ENCODE peak calls at places on chromosomes 2 and 18, in five cellular contexts. M, W, R, E and U are unnamed samples.
A peak's percentile ranks its signal among the peaks of the same experiment; 100 is the strongest.

GRCh38 chr2:96241227-96241626 is 24.6 kb downstream of the TMEM127 start:
- DNase-seq in E (no peak), R (no peak), W (peak; percentile 25), M (no peak), U (no peak)

GRCh38 chr2:71789556-71790219 is 336.3 kb downstream of the DYSF start:
- DNase-seq in W (no peak), M (no peak), E (no peak), R (no peak), U (no peak)

GRCh38 chr2:163338270-163338669 is 397.5 kb downstream of the FIGN start:
- DNase-seq in R (no peak), M (no peak), E (no peak), W (no peak), U (no peak)

GRCh38 chr2:232028631-232029030 is 67.1 kb downstream of the DIS3L2 start:
- DNase-seq in E (no peak), W (no peak), R (peak; percentile 54), M (peak; percentile 64), U (no peak)

GRCh38 chr2:140918426-140918825 is 1212.4 kb downstream of the LRP1B start:
- DNase-seq in E (no peak), R (no peak), W (no peak), M (no peak), U (no peak)

GRCh38 chr2:28088970-28089369 is 198.4 kb downstream of the BABAM2 start:
- DNase-seq in W (no peak), E (no peak), M (no peak), R (no peak), U (no peak)

GRCh38 chr2:23513245-23513880 is 128.4 kb downstream of the KLHL29 start:
- DNase-seq in E (no peak), W (no peak), M (no peak), R (no peak), U (no peak)

GRCh38 chr2:176479961-176480360 is 210.7 kb downstream of the MTX2 start:
- DNase-seq in R (no peak), M (no peak), W (no peak), E (no peak), U (no peak)

GRCh38 chr2:149808556-149808955 is 221.0 kb upstream of the MMADHC start:
- DNase-seq in E (no peak), M (no peak), W (no peak), R (no peak), U (no peak)

GRCh38 chr2:232455426-232456255 is at the start of gene ALPI:
- DNase-seq in W (no peak), E (no peak), R (no peak), M (no peak), U (no peak)

GRCh38 chr2:136178941-136179601 is 61.1 kb upstream of the CXCR4 start:
- DNase-seq in R (no peak), E (no peak), W (no peak), M (no peak), U (no peak)

GRCh38 chr18:30175061-30175574 is 867.4 kb downstream of the DSC3 start:
- DNase-seq in E (no peak), R (no peak), M (no peak), W (no peak), U (no peak)

GRCh38 chr18:57029761-57030160 is 117.1 kb upstream of the BOD1L2 start:
- DNase-seq in W (no peak), R (no peak), E (no peak), M (no peak), U (no peak)

GRCh38 chr2:172095146-172095904 is 7.4 kb downstream of the DLX2 start:
- DNase-seq in R (peak; percentile 28), M (no peak), E (no peak), W (peak; percentile 80), U (no peak)

GRCh38 chr2:57465967-57466366 is 580.6 kb upstream of the VRK2 start:
- DNase-seq in M (no peak), W (no peak), R (no peak), E (no peak), U (no peak)

GRCh38 chr2:27747827-27748352 is 23.6 kb upstream of the MRPL33 start:
- DNase-seq in M (no peak), R (no peak), E (no peak), W (no peak), U (no peak)

GRCh38 chr2:133765693-133766092 is 197.4 kb upstream of the NCKAP5 start:
- DNase-seq in M (peak; percentile 43), E (no peak), W (no peak), R (no peak), U (no peak)

GRCh38 chr2:149148195-149149006 is 109.9 kb downstream of the LYPD6B start:
- DNase-seq in E (no peak), M (no peak), W (no peak), R (no peak), U (no peak)

GRCh38 chr2:98329549-98329948 is 16.7 kb upstream of the CNGA3 start:
- DNase-seq in W (no peak), M (no peak), E (no peak), R (no peak), U (no peak)

GRCh38 chr2:177467646-177468045 is 75.1 kb downstream of the AGPS start:
- DNase-seq in R (no peak), E (no peak), W (no peak), M (no peak), U (no peak)

GRCh38 chr2:2698182-2699116 is 367.4 kb upstream of the MYT1L start:
- DNase-seq in R (no peak), M (no peak), W (peak; percentile 35), E (no peak), U (no peak)

GRCh38 chr2:33316314-33316713 is 160.1 kb upstream of the RASGRP3 start:
- DNase-seq in W (no peak), E (no peak), R (no peak), M (no peak), U (no peak)

GRCh38 chr2:161101406-161101805 is 58.8 kb upstream of the TANK start:
- DNase-seq in W (no peak), R (no peak), M (no peak), E (no peak), U (no peak)

GRCh38 chr2:43556256-43556655 is 39.6 kb downstream of the THADA start:
- DNase-seq in W (no peak), R (no peak), M (no peak), E (no peak), U (no peak)

GRCh38 chr2:176555781-176556180 is 286.5 kb downstream of the MTX2 start:
- DNase-seq in E (no peak), W (no peak), R (no peak), M (no peak), U (no peak)

GRCh38 chr2:68420254-68420910 is 46.7 kb downstream of the FBXO48 start:
- DNase-seq in E (no peak), W (no peak), R (no peak), M (no peak), U (no peak)

GRCh38 chr2:23574919-23575654 is 190.1 kb downstream of the KLHL29 start:
- DNase-seq in W (no peak), R (no peak), M (no peak), E (no peak), U (no peak)

GRCh38 chr2:139885921-139886498 is 1105.8 kb upstream of the NXPH2 start:
- DNase-seq in E (no peak), M (no peak), R (no peak), W (no peak), U (no peak)

GRCh38 chr2:171553858-171554257 is 31.6 kb downstream of the CYBRD1 start:
- DNase-seq in E (peak; percentile 50), R (no peak), W (no peak), M (no peak), U (peak; percentile 15)

GRCh38 chr2:138391956-138392355 is 109.6 kb upstream of the SPOPL start:
- DNase-seq in M (no peak), R (no peak), W (no peak), E (no peak), U (no peak)

GRCh38 chr2:30157616-30158015 is 10.8 kb downstream of the YPEL5 start:
- DNase-seq in R (no peak), M (no peak), W (peak; percentile 82), E (no peak), U (no peak)

GRCh38 chr2:233453111-233453915 is 99.0 kb downstream of the DGKD start:
- DNase-seq in W (no peak), R (no peak), E (peak; percentile 14), M (peak; percentile 26), U (no peak)

GRCh38 chr2:219279916-219280516 is 850 bp downstream of the DNAJB2 start:
- DNase-seq in R (no peak), E (peak; percentile 49), W (no peak), M (peak; percentile 20), U (no peak)

DNA sequence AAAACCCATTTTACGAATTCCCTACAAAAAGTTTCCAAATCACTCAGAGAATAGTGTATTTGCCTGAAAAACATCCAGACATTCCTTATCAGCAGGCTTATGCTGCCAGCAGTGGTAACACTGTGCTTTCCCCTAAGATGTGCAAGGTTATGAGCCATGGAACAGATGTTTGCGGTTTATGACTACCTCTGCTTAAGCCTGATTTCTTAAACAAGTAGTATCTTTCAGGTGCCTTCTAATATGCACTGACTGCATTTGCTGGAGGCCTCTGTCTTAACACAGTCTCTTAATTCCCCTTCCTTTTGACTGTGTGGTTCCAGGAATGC is 54.8 kb downstream of the CDC42EP3 start:
- DNase-seq in E (no peak), M (no peak), W (no peak), R (no peak), U (no peak)
- H3K27ac ChIP-seq in E (no peak overlapping the region), M (no peak overlapping the region), W (peak overlapping the region; percentile 56), R (no peak overlapping the region), U (no peak overlapping the region)

DNA sequence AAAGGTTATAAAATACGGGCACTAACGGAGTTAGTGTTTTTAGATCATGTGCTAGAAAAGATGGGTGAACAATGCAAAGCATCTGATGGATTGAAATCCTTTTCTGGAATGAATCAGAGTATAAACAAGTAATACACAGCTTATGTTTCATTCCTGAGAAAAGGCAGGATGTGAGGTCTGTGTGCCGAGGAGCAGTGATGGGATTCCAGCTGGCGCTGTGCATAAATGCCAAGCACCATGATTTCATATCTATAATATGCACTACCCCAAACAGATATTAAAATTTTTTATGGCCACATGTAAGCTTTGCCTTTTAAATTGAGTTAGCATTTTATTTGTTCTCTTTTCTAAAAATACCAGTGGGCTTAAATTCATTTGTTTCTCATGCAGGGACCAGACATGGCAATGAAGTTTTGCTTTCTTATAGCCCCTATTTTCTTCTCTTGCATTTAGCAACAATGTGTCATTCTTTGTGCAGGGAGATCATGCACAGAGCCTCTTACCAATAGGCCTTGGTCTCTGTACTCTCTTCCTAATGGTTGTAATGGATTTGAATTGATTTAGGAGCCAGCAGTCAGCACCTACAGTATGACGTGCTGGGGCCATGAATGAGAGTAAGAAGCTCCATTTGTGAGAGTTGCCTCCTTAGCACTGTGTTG is 323.9 kb downstream of the SLC8A1 start:
- DNase-seq in W (no peak), E (no peak), R (no peak), M (no peak), U (no peak)
- H3K27ac ChIP-seq in W (no peak overlapping the region), E (no peak overlapping the region), R (peak overlapping the region; percentile 77), M (peak overlapping the region; percentile 4), U (no peak overlapping the region)

DNA sequence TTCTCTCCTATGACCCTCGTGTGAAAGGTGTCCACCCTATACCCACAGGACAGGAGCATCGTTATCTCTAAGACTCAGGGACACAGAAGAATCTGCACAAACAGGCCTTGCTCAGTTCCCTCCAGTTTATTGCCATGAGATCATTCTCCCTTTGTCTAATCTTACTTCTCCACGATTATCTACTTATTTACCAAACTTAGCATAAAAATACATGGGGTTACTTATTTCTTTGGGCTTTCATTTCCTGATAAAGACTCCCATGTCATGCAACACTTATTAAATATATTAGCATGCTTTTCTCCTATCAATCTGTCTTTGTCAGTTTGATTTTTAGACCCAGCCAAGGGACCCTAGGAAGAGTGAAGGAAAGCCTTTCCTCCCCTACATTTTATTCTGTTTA is 370.6 kb downstream of the DLGAP1 start:
- DNase-seq in M (no peak), E (no peak), W (no peak), R (no peak), U (no peak)
- H3K27ac ChIP-seq in M (no peak overlapping the region), E (no peak overlapping the region), W (no peak overlapping the region), R (no peak overlapping the region), U (no peak overlapping the region)

GRCh38 chr2:7430421-7430868 is 513.2 kb downstream of the RNF144A start:
- DNase-seq in M (no peak), R (no peak), W (no peak), E (no peak), U (no peak)
- H3K27ac ChIP-seq in M (no peak overlapping the region), R (no peak overlapping the region), W (no peak overlapping the region), E (no peak overlapping the region), U (no peak overlapping the region)